ENCODE peak calls at places on chromosomes 1 and 21, in eight cellular contexts. One of them, this sample, is unnamed.
A peak's percentile ranks its signal among the peaks of the same experiment; 100 is the strongest.

GRCh38 chr1:150550222-150551048 is 1.2 kb downstream of the ADAMTSL4 start:
- DNase-seq in GM23338: peak; percentile 29
- DNase-seq in tibial nerve: no peak
- DNase-seq in ascending aorta: peak; percentile 86
- DNase-seq in breast epithelium: no peak
- DNase-seq in CD8-positive, alpha-beta T cell: peak; percentile 8
- DNase-seq in tibial artery: no peak
- DNase-seq in ovary: peak; percentile 72
- DNase-seq in this sample: peak; percentile 86

GRCh38 chr1:96945509-96946084 is 224.0 kb downstream of the PTBP2 start:
- DNase-seq in GM23338: no peak
- DNase-seq in tibial nerve: no peak
- DNase-seq in ascending aorta: no peak
- DNase-seq in breast epithelium: no peak
- DNase-seq in CD8-positive, alpha-beta T cell: no peak
- DNase-seq in tibial artery: no peak
- DNase-seq in ovary: no peak
- DNase-seq in this sample: no peak

GRCh38 chr1:216119600-216119999 is 303.6 kb downstream of the USH2A start:
- DNase-seq in GM23338: peak; percentile 48
- DNase-seq in tibial nerve: no peak
- DNase-seq in ascending aorta: no peak
- DNase-seq in breast epithelium: no peak
- DNase-seq in CD8-positive, alpha-beta T cell: no peak
- DNase-seq in tibial artery: no peak
- DNase-seq in ovary: no peak
- DNase-seq in this sample: no peak

GRCh38 chr1:198107041-198107440 is 49.8 kb upstream of the NEK7 start:
- DNase-seq in GM23338: no peak
- DNase-seq in tibial nerve: no peak
- DNase-seq in ascending aorta: no peak
- DNase-seq in breast epithelium: no peak
- DNase-seq in CD8-positive, alpha-beta T cell: no peak
- DNase-seq in tibial artery: no peak
- DNase-seq in ovary: no peak
- DNase-seq in this sample: no peak

GRCh38 chr1:10519016-10519417 is 44.3 kb downstream of the PEX14 start:
- DNase-seq in GM23338: peak; percentile 65
- DNase-seq in tibial nerve: no peak
- DNase-seq in ascending aorta: no peak
- DNase-seq in breast epithelium: no peak
- DNase-seq in CD8-positive, alpha-beta T cell: no peak
- DNase-seq in tibial artery: no peak
- DNase-seq in ovary: no peak
- DNase-seq in this sample: no peak

GRCh38 chr1:161200992-161201827 is 957 bp upstream of the NDUFS2 start:
- DNase-seq in GM23338: peak; percentile 42
- DNase-seq in tibial nerve: peak; percentile 80
- DNase-seq in ascending aorta: peak; percentile 84
- DNase-seq in breast epithelium: no peak
- DNase-seq in CD8-positive, alpha-beta T cell: no peak
- DNase-seq in tibial artery: peak; percentile 76
- DNase-seq in ovary: peak; percentile 81
- DNase-seq in this sample: peak; percentile 89

GRCh38 chr1:176691251-176692228 is 228.6 kb downstream of the PAPPA2 start:
- DNase-seq in GM23338: peak; percentile 82
- DNase-seq in tibial nerve: peak; percentile 28
- DNase-seq in ascending aorta: peak; percentile 66
- DNase-seq in breast epithelium: no peak
- DNase-seq in CD8-positive, alpha-beta T cell: no peak
- DNase-seq in tibial artery: no peak
- DNase-seq in ovary: no peak
- DNase-seq in this sample: no peak

GRCh38 chr21:35381743-35382310 is 332.7 kb upstream of the RUNX1 start:
- DNase-seq in GM23338: no peak
- DNase-seq in tibial nerve: no peak
- DNase-seq in ascending aorta: no peak
- DNase-seq in breast epithelium: no peak
- DNase-seq in CD8-positive, alpha-beta T cell: no peak
- DNase-seq in tibial artery: no peak
- DNase-seq in ovary: no peak
- DNase-seq in this sample: no peak

GRCh38 chr1:35660581-35661473 is 19.5 kb upstream of the PSMB2 start:
- DNase-seq in GM23338: peak; percentile 89
- DNase-seq in tibial nerve: no peak
- DNase-seq in ascending aorta: no peak
- DNase-seq in breast epithelium: no peak
- DNase-seq in CD8-positive, alpha-beta T cell: no peak
- DNase-seq in tibial artery: no peak
- DNase-seq in ovary: no peak
- DNase-seq in this sample: no peak

GRCh38 chr1:243646841-243647240 is 203.2 kb downstream of the AKT3 start:
- DNase-seq in GM23338: no peak
- DNase-seq in tibial nerve: no peak
- DNase-seq in ascending aorta: no peak
- DNase-seq in breast epithelium: no peak
- DNase-seq in CD8-positive, alpha-beta T cell: no peak
- DNase-seq in tibial artery: no peak
- DNase-seq in ovary: no peak
- DNase-seq in this sample: no peak

GRCh38 chr1:243642936-243643335 is 207.1 kb downstream of the AKT3 start:
- DNase-seq in GM23338: peak; percentile 5
- DNase-seq in tibial nerve: no peak
- DNase-seq in ascending aorta: no peak
- DNase-seq in breast epithelium: no peak
- DNase-seq in CD8-positive, alpha-beta T cell: no peak
- DNase-seq in tibial artery: no peak
- DNase-seq in ovary: no peak
- DNase-seq in this sample: no peak

DNA sequence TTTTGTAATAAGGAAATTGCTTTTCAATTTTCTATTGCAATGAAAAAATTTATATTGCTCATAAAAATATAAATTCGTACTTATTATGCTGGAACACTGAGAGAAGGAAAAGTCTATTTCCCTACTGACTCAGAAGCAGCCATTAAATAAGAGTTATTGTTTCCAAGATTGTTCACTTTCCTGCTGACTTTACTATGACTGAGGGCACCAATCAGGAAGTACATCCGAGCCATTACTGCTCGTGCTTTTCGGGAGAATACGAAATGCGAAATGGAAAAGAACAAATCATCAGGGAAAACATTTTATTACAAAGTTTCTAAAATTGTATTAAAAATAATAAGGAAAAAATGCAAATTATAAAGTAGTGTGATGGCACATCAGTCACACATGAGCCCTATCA is 204.8 kb downstream of the AKT3 start:
- DNase-seq in GM23338: no peak
- DNase-seq in tibial nerve: no peak
- DNase-seq in ascending aorta: no peak
- DNase-seq in breast epithelium: no peak
- DNase-seq in CD8-positive, alpha-beta T cell: no peak
- DNase-seq in tibial artery: no peak
- DNase-seq in ovary: no peak
- DNase-seq in this sample: no peak
- H3K4me1 ChIP-seq in GM23338: no peaks in the 10 kb centered on the region
- H3K4me1 ChIP-seq in tibial nerve: no peaks in the 10 kb centered on the region
- H3K4me1 ChIP-seq in ascending aorta: no peaks in the 10 kb centered on the region
- H3K4me1 ChIP-seq in breast epithelium: no peaks in the 10 kb centered on the region
- H3K4me1 ChIP-seq in CD8-positive, alpha-beta T cell: no peaks in the 10 kb centered on the region
- H3K4me1 ChIP-seq in tibial artery: no peaks in the 10 kb centered on the region
- H3K4me1 ChIP-seq in ovary: no peaks in the 10 kb centered on the region
- H3K4me1 ChIP-seq in this sample: no peaks in the 10 kb centered on the region

GRCh38 chr1:119327436-119328155 is 41.0 kb upstream of the HAO2 start:
- DNase-seq in GM23338: peak; percentile 78
- DNase-seq in tibial nerve: peak; percentile 14
- DNase-seq in ascending aorta: no peak
- DNase-seq in breast epithelium: no peak
- DNase-seq in CD8-positive, alpha-beta T cell: peak; percentile 9
- DNase-seq in tibial artery: peak; percentile 46
- DNase-seq in ovary: peak; percentile 22
- DNase-seq in this sample: no peak
- TF ChIP-seq CTCF in GM23338: peak; percentile 86
- TF ChIP-seq CTCF in tibial nerve: no peak
- TF ChIP-seq CTCF in ascending aorta: no peak
- TF ChIP-seq CTCF in breast epithelium: no peak
- TF ChIP-seq CTCF in CD8-positive, alpha-beta T cell: peak; percentile 38
- TF ChIP-seq CTCF in tibial artery: no peak
- TF ChIP-seq CTCF in ovary: no peak
- TF ChIP-seq CTCF in this sample: no peak

DNA sequence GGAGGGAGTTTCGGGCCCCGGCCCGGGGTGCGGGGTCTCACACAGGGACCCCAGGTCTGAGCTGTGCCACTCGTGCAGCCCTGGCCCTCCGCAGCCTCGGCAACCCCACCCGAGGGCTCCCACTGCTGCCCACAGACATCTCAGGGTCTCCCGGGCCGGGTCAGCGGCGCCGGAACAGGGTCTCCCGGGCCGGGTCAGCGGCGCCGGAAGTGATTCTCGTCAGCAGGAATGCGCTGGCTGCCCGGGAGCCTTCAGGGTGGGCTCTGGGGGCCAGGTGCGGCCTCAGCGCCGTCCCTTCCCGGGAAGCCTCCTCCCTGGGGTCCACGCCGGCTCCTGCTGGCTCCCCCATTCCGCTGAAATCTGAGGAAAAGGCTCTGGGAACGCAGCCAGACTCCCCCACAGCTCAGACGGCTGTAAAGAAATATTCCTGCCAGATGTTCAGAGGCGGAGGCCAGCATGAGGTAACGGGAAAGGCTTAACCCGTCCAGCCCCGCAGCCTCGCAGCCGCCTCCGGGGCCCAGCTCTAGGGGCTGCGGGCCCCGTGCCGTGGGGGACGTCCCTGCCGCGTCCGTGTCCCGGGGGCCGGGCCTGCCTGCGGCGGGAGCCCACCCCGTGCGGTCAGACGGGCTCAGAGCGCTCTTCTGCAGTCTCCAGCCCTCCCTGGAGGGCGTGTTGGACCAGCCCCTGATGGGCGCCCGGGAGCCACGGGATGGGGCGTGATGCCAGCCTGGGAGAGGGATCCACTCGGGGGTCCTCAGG is 8.7 kb upstream of the COL6A1 start:
- DNase-seq in GM23338: peak; percentile 64
- DNase-seq in tibial nerve: peak; percentile 75
- DNase-seq in ascending aorta: peak; percentile 85
- DNase-seq in breast epithelium: peak; percentile 40
- DNase-seq in CD8-positive, alpha-beta T cell: no peak
- DNase-seq in tibial artery: peak; percentile 57
- DNase-seq in ovary: peak; percentile 95
- DNase-seq in this sample: peak; percentile 81
- H3K4me1 ChIP-seq in GM23338: peaks cover 17% of the 10 kb centered on the region
- H3K4me1 ChIP-seq in tibial nerve: peaks cover 61% of the 10 kb centered on the region
- H3K4me1 ChIP-seq in ascending aorta: peaks cover 41% of the 10 kb centered on the region
- H3K4me1 ChIP-seq in breast epithelium: peaks cover 16% of the 10 kb centered on the region
- H3K4me1 ChIP-seq in CD8-positive, alpha-beta T cell: peaks cover 24% of the 10 kb centered on the region
- H3K4me1 ChIP-seq in tibial artery: peaks cover 59% of the 10 kb centered on the region
- H3K4me1 ChIP-seq in ovary: peaks cover 37% of the 10 kb centered on the region
- H3K4me1 ChIP-seq in this sample: peaks cover 68% of the 10 kb centered on the region

GRCh38 chr1:177926201-177926600 is 43.7 kb downstream of the SEC16B start:
- DNase-seq in GM23338: no peak
- DNase-seq in tibial nerve: no peak
- DNase-seq in ascending aorta: no peak
- DNase-seq in breast epithelium: no peak
- DNase-seq in CD8-positive, alpha-beta T cell: no peak
- DNase-seq in tibial artery: no peak
- DNase-seq in ovary: no peak
- DNase-seq in this sample: no peak

GRCh38 chr1:177921590-177921989 is 48.3 kb downstream of the SEC16B start:
- DNase-seq in GM23338: peak; percentile 61
- DNase-seq in tibial nerve: no peak
- DNase-seq in ascending aorta: no peak
- DNase-seq in breast epithelium: no peak
- DNase-seq in CD8-positive, alpha-beta T cell: no peak
- DNase-seq in tibial artery: no peak
- DNase-seq in ovary: no peak
- DNase-seq in this sample: no peak

GRCh38 chr1:177923441-177923840 is 46.4 kb downstream of the SEC16B start:
- DNase-seq in GM23338: no peak
- DNase-seq in tibial nerve: no peak
- DNase-seq in ascending aorta: no peak
- DNase-seq in breast epithelium: no peak
- DNase-seq in CD8-positive, alpha-beta T cell: no peak
- DNase-seq in tibial artery: no peak
- DNase-seq in ovary: no peak
- DNase-seq in this sample: no peak

GRCh38 chr1:177925006-177925405 is 44.9 kb downstream of the SEC16B start:
- DNase-seq in GM23338: no peak
- DNase-seq in tibial nerve: no peak
- DNase-seq in ascending aorta: no peak
- DNase-seq in breast epithelium: no peak
- DNase-seq in CD8-positive, alpha-beta T cell: no peak
- DNase-seq in tibial artery: no peak
- DNase-seq in ovary: no peak
- DNase-seq in this sample: no peak

GRCh38 chr1:177922209-177922608 is 47.6 kb downstream of the SEC16B start:
- DNase-seq in GM23338: peak; percentile 53
- DNase-seq in tibial nerve: no peak
- DNase-seq in ascending aorta: no peak
- DNase-seq in breast epithelium: no peak
- DNase-seq in CD8-positive, alpha-beta T cell: no peak
- DNase-seq in tibial artery: no peak
- DNase-seq in ovary: no peak
- DNase-seq in this sample: no peak
- TF ChIP-seq CTCF in GM23338: no peak
- TF ChIP-seq CTCF in tibial nerve: no peak
- TF ChIP-seq CTCF in ascending aorta: no peak
- TF ChIP-seq CTCF in breast epithelium: no peak
- TF ChIP-seq CTCF in CD8-positive, alpha-beta T cell: no peak
- TF ChIP-seq CTCF in tibial artery: no peak
- TF ChIP-seq CTCF in ovary: no peak
- TF ChIP-seq CTCF in this sample: no peak

DNA sequence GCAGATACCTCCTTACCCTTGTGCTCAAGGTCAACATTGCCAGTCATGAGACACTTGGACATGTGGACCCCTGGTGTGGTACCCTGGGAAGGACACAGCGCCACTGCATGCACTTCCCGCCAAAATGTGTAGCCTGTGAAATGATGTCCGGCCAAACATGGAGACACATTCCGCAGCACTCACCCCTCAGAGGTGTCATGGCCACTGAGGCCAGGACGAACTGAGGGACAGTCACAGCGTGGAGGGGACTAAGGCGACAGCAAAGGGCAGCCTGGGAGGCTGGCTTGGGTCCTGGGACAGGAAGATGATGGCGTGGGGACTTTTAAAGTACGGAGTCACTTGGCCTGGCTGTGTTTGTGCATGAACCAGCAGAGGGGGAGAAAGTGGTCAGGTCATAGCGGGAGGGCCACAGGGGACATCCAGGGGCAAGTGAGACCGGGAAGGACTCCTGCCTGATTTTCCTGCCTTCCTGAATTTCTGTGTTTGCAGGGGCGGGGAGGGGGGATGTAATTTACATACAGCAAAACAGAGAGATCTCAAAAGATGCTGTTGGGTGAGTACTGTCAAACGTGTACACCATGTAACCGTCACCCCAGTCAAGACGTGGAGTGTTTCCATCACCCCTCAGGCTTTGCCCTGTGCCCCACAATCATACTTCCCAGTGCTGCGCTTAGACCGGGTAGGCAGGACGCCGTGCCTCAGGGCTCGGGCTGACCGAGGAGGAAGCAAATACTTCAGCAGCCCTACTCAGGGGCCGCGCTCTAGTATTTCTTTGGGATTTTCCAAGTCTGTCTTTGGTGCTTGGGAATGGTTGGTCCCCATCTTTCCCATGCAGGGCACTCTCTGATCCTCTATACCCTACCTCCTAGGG is 45.2 kb downstream of the WDR4 start:
- DNase-seq in GM23338: no peak
- DNase-seq in tibial nerve: no peak
- DNase-seq in ascending aorta: peak; percentile 55
- DNase-seq in breast epithelium: no peak
- DNase-seq in CD8-positive, alpha-beta T cell: no peak
- DNase-seq in tibial artery: no peak
- DNase-seq in ovary: peak; percentile 4
- DNase-seq in this sample: peak; percentile 50
- H3K4me1 ChIP-seq in GM23338: peaks cover 4% of the 10 kb centered on the region
- H3K4me1 ChIP-seq in tibial nerve: peaks cover 5% of the 10 kb centered on the region
- H3K4me1 ChIP-seq in ascending aorta: no peaks in the 10 kb centered on the region
- H3K4me1 ChIP-seq in breast epithelium: no peaks in the 10 kb centered on the region
- H3K4me1 ChIP-seq in CD8-positive, alpha-beta T cell: peaks cover 29% of the 10 kb centered on the region
- H3K4me1 ChIP-seq in tibial artery: no peaks in the 10 kb centered on the region
- H3K4me1 ChIP-seq in ovary: peaks cover 2% of the 10 kb centered on the region
- H3K4me1 ChIP-seq in this sample: no peaks in the 10 kb centered on the region